ENCODE peak calls at places on chromosomes 12 and 14, in eight cellular contexts. One of them, this sample, is unnamed.

GRCh38 chr14:69398053-69398817 is at the start of the genes ERH and SLC39A9:
- DNase-seq in astrocyte: peak; percentile 95
- DNase-seq in dorsolateral prefrontal cortex: peak; percentile 98
- DNase-seq in neural crest cell: peak; percentile 82
- DNase-seq in IMR-90: peak; percentile 97
- DNase-seq in CD8-positive, alpha-beta T cell: peak; percentile 87
- DNase-seq in progenitor cell of endocrine pancreas: peak; percentile 77
- DNase-seq in foreskin keratinocyte: peak; percentile 98
- DNase-seq in this sample: peak; percentile 95

GRCh38 chr12:1594045-1594294 is 411 bp downstream of the FBXL14 start:
- DNase-seq in astrocyte: no peak
- DNase-seq in dorsolateral prefrontal cortex: no peak
- DNase-seq in neural crest cell: no peak
- DNase-seq in IMR-90: no peak
- DNase-seq in CD8-positive, alpha-beta T cell: no peak
- DNase-seq in progenitor cell of endocrine pancreas: peak; percentile 48
- DNase-seq in foreskin keratinocyte: peak; percentile 40
- DNase-seq in this sample: no peak

GRCh38 chr12:49777800-49778748 is 36.7 kb downstream of the TMBIM6 start:
- DNase-seq in astrocyte: peak; percentile 6
- DNase-seq in dorsolateral prefrontal cortex: no peak
- DNase-seq in neural crest cell: peak; percentile 57
- DNase-seq in IMR-90: peak; percentile 16
- DNase-seq in CD8-positive, alpha-beta T cell: peak; percentile 53
- DNase-seq in progenitor cell of endocrine pancreas: peak; percentile 71
- DNase-seq in foreskin keratinocyte: peak; percentile 33
- DNase-seq in this sample: no peak

GRCh38 chr12:106893451-106893850 is 62.3 kb upstream of the TMEM263 start:
- DNase-seq in astrocyte: peak; percentile 28
- DNase-seq in dorsolateral prefrontal cortex: no peak
- DNase-seq in neural crest cell: no peak
- DNase-seq in IMR-90: peak; percentile 46
- DNase-seq in CD8-positive, alpha-beta T cell: no peak
- DNase-seq in progenitor cell of endocrine pancreas: no peak
- DNase-seq in foreskin keratinocyte: no peak
- DNase-seq in this sample: no peak

GRCh38 chr12:94099191-94099983 is 49.0 kb upstream of the PLXNC1 start:
- DNase-seq in astrocyte: peak; percentile 91
- DNase-seq in dorsolateral prefrontal cortex: no peak
- DNase-seq in neural crest cell: no peak
- DNase-seq in IMR-90: peak; percentile 81
- DNase-seq in CD8-positive, alpha-beta T cell: no peak
- DNase-seq in progenitor cell of endocrine pancreas: no peak
- DNase-seq in foreskin keratinocyte: peak; percentile 94
- DNase-seq in this sample: no peak

GRCh38 chr14:25037032-25037431 is 12.9 kb downstream of the STXBP6 start:
- DNase-seq in astrocyte: no peak
- DNase-seq in dorsolateral prefrontal cortex: no peak
- DNase-seq in neural crest cell: no peak
- DNase-seq in IMR-90: no peak
- DNase-seq in CD8-positive, alpha-beta T cell: no peak
- DNase-seq in progenitor cell of endocrine pancreas: no peak
- DNase-seq in foreskin keratinocyte: no peak
- DNase-seq in this sample: no peak

GRCh38 chr14:68471029-68471963 is 321.6 kb downstream of the ZFP36L1 start:
- DNase-seq in astrocyte: no peak
- DNase-seq in dorsolateral prefrontal cortex: no peak
- DNase-seq in neural crest cell: peak; percentile 11
- DNase-seq in IMR-90: no peak
- DNase-seq in CD8-positive, alpha-beta T cell: no peak
- DNase-seq in progenitor cell of endocrine pancreas: no peak
- DNase-seq in foreskin keratinocyte: no peak
- DNase-seq in this sample: no peak

GRCh38 chr14:40318211-40318719 is 886.0 kb upstream of the FBXO33 start:
- DNase-seq in astrocyte: no peak
- DNase-seq in dorsolateral prefrontal cortex: no peak
- DNase-seq in neural crest cell: no peak
- DNase-seq in IMR-90: no peak
- DNase-seq in CD8-positive, alpha-beta T cell: no peak
- DNase-seq in progenitor cell of endocrine pancreas: no peak
- DNase-seq in foreskin keratinocyte: no peak
- DNase-seq in this sample: no peak

GRCh38 chr12:111173391-111174282 is 195.3 kb downstream of the PHETA1 start:
- DNase-seq in astrocyte: no peak
- DNase-seq in dorsolateral prefrontal cortex: no peak
- DNase-seq in neural crest cell: no peak
- DNase-seq in IMR-90: no peak
- DNase-seq in CD8-positive, alpha-beta T cell: no peak
- DNase-seq in progenitor cell of endocrine pancreas: no peak
- DNase-seq in foreskin keratinocyte: no peak
- DNase-seq in this sample: no peak

GRCh38 chr12:30828686-30829085 is 73.9 kb upstream of the CAPRIN2 start:
- DNase-seq in astrocyte: peak; percentile 65
- DNase-seq in dorsolateral prefrontal cortex: no peak
- DNase-seq in neural crest cell: no peak
- DNase-seq in IMR-90: no peak
- DNase-seq in CD8-positive, alpha-beta T cell: no peak
- DNase-seq in progenitor cell of endocrine pancreas: peak; percentile 0
- DNase-seq in foreskin keratinocyte: no peak
- DNase-seq in this sample: no peak

GRCh38 chr12:121400332-121401139 is 618 bp downstream of the RNF34 start:
- DNase-seq in astrocyte: peak; percentile 32
- DNase-seq in dorsolateral prefrontal cortex: no peak
- DNase-seq in neural crest cell: peak; percentile 25
- DNase-seq in IMR-90: peak; percentile 47
- DNase-seq in CD8-positive, alpha-beta T cell: peak; percentile 25
- DNase-seq in progenitor cell of endocrine pancreas: no peak
- DNase-seq in foreskin keratinocyte: peak; percentile 68
- DNase-seq in this sample: peak; percentile 26

GRCh38 chr12:81207173-81207572 is 129.3 kb downstream of the ACSS3 start:
- DNase-seq in astrocyte: no peak
- DNase-seq in dorsolateral prefrontal cortex: no peak
- DNase-seq in neural crest cell: no peak
- DNase-seq in IMR-90: no peak
- DNase-seq in CD8-positive, alpha-beta T cell: no peak
- DNase-seq in progenitor cell of endocrine pancreas: no peak
- DNase-seq in foreskin keratinocyte: no peak
- DNase-seq in this sample: no peak

GRCh38 chr14:64659366-64659765 is 44.9 kb upstream of the PLEKHG3 start:
- DNase-seq in astrocyte: no peak
- DNase-seq in dorsolateral prefrontal cortex: no peak
- DNase-seq in neural crest cell: no peak
- DNase-seq in IMR-90: no peak
- DNase-seq in CD8-positive, alpha-beta T cell: no peak
- DNase-seq in progenitor cell of endocrine pancreas: no peak
- DNase-seq in foreskin keratinocyte: no peak
- DNase-seq in this sample: no peak

GRCh38 chr12:108131035-108131434 is 1.9 kb downstream of the WSCD2 start:
- DNase-seq in astrocyte: no peak
- DNase-seq in dorsolateral prefrontal cortex: no peak
- DNase-seq in neural crest cell: no peak
- DNase-seq in IMR-90: no peak
- DNase-seq in CD8-positive, alpha-beta T cell: no peak
- DNase-seq in progenitor cell of endocrine pancreas: no peak
- DNase-seq in foreskin keratinocyte: no peak
- DNase-seq in this sample: no peak

GRCh38 chr14:50882932-50883826 is 11.3 kb downstream of the ABHD12B start:
- DNase-seq in astrocyte: no peak
- DNase-seq in dorsolateral prefrontal cortex: no peak
- DNase-seq in neural crest cell: no peak
- DNase-seq in IMR-90: no peak
- DNase-seq in CD8-positive, alpha-beta T cell: no peak
- DNase-seq in progenitor cell of endocrine pancreas: no peak
- DNase-seq in foreskin keratinocyte: no peak
- DNase-seq in this sample: no peak

GRCh38 chr14:51652168-51653095 is 722 bp downstream of the FRMD6 start:
- DNase-seq in astrocyte: no peak
- DNase-seq in dorsolateral prefrontal cortex: peak; percentile 48
- DNase-seq in neural crest cell: no peak
- DNase-seq in IMR-90: no peak
- DNase-seq in CD8-positive, alpha-beta T cell: peak; percentile 2
- DNase-seq in progenitor cell of endocrine pancreas: peak; percentile 42
- DNase-seq in foreskin keratinocyte: no peak
- DNase-seq in this sample: no peak

GRCh38 chr14:89409961-89410360 is 7.1 kb downstream of the FOXN3 start:
- DNase-seq in astrocyte: no peak
- DNase-seq in dorsolateral prefrontal cortex: no peak
- DNase-seq in neural crest cell: no peak
- DNase-seq in IMR-90: no peak
- DNase-seq in CD8-positive, alpha-beta T cell: no peak
- DNase-seq in progenitor cell of endocrine pancreas: no peak
- DNase-seq in foreskin keratinocyte: no peak
- DNase-seq in this sample: no peak

GRCh38 chr12:69648476-69648875 is 37.8 kb upstream of the LRRC10 start:
- DNase-seq in astrocyte: peak; percentile 96
- DNase-seq in dorsolateral prefrontal cortex: no peak
- DNase-seq in neural crest cell: no peak
- DNase-seq in IMR-90: peak; percentile 96
- DNase-seq in CD8-positive, alpha-beta T cell: no peak
- DNase-seq in progenitor cell of endocrine pancreas: no peak
- DNase-seq in foreskin keratinocyte: peak; percentile 84
- DNase-seq in this sample: no peak

GRCh38 chr12:69647178-69647577 is 36.5 kb upstream of the LRRC10 start:
- DNase-seq in astrocyte: no peak
- DNase-seq in dorsolateral prefrontal cortex: no peak
- DNase-seq in neural crest cell: no peak
- DNase-seq in IMR-90: no peak
- DNase-seq in CD8-positive, alpha-beta T cell: no peak
- DNase-seq in progenitor cell of endocrine pancreas: no peak
- DNase-seq in foreskin keratinocyte: no peak
- DNase-seq in this sample: no peak

GRCh38 chr12:69651922-69652321 is 41.2 kb upstream of the LRRC10 start:
- DNase-seq in astrocyte: no peak
- DNase-seq in dorsolateral prefrontal cortex: no peak
- DNase-seq in neural crest cell: no peak
- DNase-seq in IMR-90: no peak
- DNase-seq in CD8-positive, alpha-beta T cell: no peak
- DNase-seq in progenitor cell of endocrine pancreas: no peak
- DNase-seq in foreskin keratinocyte: no peak
- DNase-seq in this sample: no peak

GRCh38 chr12:69653703-69654102 is 43.0 kb upstream of the LRRC10 start:
- DNase-seq in astrocyte: no peak
- DNase-seq in dorsolateral prefrontal cortex: no peak
- DNase-seq in neural crest cell: no peak
- DNase-seq in IMR-90: peak; percentile 43
- DNase-seq in CD8-positive, alpha-beta T cell: no peak
- DNase-seq in progenitor cell of endocrine pancreas: no peak
- DNase-seq in foreskin keratinocyte: no peak
- DNase-seq in this sample: no peak

GRCh38 chr12:69649529-69649928 is 38.8 kb upstream of the LRRC10 start:
- DNase-seq in astrocyte: no peak
- DNase-seq in dorsolateral prefrontal cortex: no peak
- DNase-seq in neural crest cell: no peak
- DNase-seq in IMR-90: no peak
- DNase-seq in CD8-positive, alpha-beta T cell: no peak
- DNase-seq in progenitor cell of endocrine pancreas: no peak
- DNase-seq in foreskin keratinocyte: no peak
- DNase-seq in this sample: no peak
- TF ChIP-seq CTCF in astrocyte: no peak
- TF ChIP-seq CTCF in dorsolateral prefrontal cortex: no peak
- TF ChIP-seq CTCF in neural crest cell: no peak
- TF ChIP-seq CTCF in IMR-90: no peak
- TF ChIP-seq CTCF in CD8-positive, alpha-beta T cell: no peak
- TF ChIP-seq CTCF in progenitor cell of endocrine pancreas: no peak
- TF ChIP-seq CTCF in foreskin keratinocyte: no peak
- TF ChIP-seq CTCF in this sample: no peak

GRCh38 chr12:28704477-28705169 is 444.5 kb upstream of the FAR2 start:
- DNase-seq in astrocyte: peak; percentile 47
- DNase-seq in dorsolateral prefrontal cortex: no peak
- DNase-seq in neural crest cell: no peak
- DNase-seq in IMR-90: peak; percentile 16
- DNase-seq in CD8-positive, alpha-beta T cell: no peak
- DNase-seq in progenitor cell of endocrine pancreas: no peak
- DNase-seq in foreskin keratinocyte: peak; percentile 73
- DNase-seq in this sample: no peak

GRCh38 chr12:28698541-28698940 is 450.5 kb upstream of the FAR2 start:
- DNase-seq in astrocyte: no peak
- DNase-seq in dorsolateral prefrontal cortex: no peak
- DNase-seq in neural crest cell: no peak
- DNase-seq in IMR-90: no peak
- DNase-seq in CD8-positive, alpha-beta T cell: no peak
- DNase-seq in progenitor cell of endocrine pancreas: no peak
- DNase-seq in foreskin keratinocyte: no peak
- DNase-seq in this sample: no peak

GRCh38 chr12:28699029-28699428 is 450.0 kb upstream of the FAR2 start:
- DNase-seq in astrocyte: no peak
- DNase-seq in dorsolateral prefrontal cortex: no peak
- DNase-seq in neural crest cell: no peak
- DNase-seq in IMR-90: no peak
- DNase-seq in CD8-positive, alpha-beta T cell: no peak
- DNase-seq in progenitor cell of endocrine pancreas: no peak
- DNase-seq in foreskin keratinocyte: no peak
- DNase-seq in this sample: no peak

GRCh38 chr12:28700161-28700560 is 448.9 kb upstream of the FAR2 start:
- DNase-seq in astrocyte: no peak
- DNase-seq in dorsolateral prefrontal cortex: no peak
- DNase-seq in neural crest cell: no peak
- DNase-seq in IMR-90: no peak
- DNase-seq in CD8-positive, alpha-beta T cell: no peak
- DNase-seq in progenitor cell of endocrine pancreas: no peak
- DNase-seq in foreskin keratinocyte: no peak
- DNase-seq in this sample: no peak
- TF ChIP-seq CTCF in astrocyte: no peak
- TF ChIP-seq CTCF in dorsolateral prefrontal cortex: no peak
- TF ChIP-seq CTCF in neural crest cell: no peak
- TF ChIP-seq CTCF in IMR-90: no peak
- TF ChIP-seq CTCF in CD8-positive, alpha-beta T cell: no peak
- TF ChIP-seq CTCF in progenitor cell of endocrine pancreas: no peak
- TF ChIP-seq CTCF in foreskin keratinocyte: no peak
- TF ChIP-seq CTCF in this sample: no peak

GRCh38 chr14:74573421-74574091 is 38.5 kb downstream of the LTBP2 start:
- DNase-seq in astrocyte: peak; percentile 79
- DNase-seq in dorsolateral prefrontal cortex: no peak
- DNase-seq in neural crest cell: no peak
- DNase-seq in IMR-90: no peak
- DNase-seq in CD8-positive, alpha-beta T cell: no peak
- DNase-seq in progenitor cell of endocrine pancreas: no peak
- DNase-seq in foreskin keratinocyte: peak; percentile 65
- DNase-seq in this sample: no peak
- TF ChIP-seq CTCF in astrocyte: no peak
- TF ChIP-seq CTCF in dorsolateral prefrontal cortex: no peak
- TF ChIP-seq CTCF in neural crest cell: peak; percentile 49
- TF ChIP-seq CTCF in IMR-90: no peak
- TF ChIP-seq CTCF in CD8-positive, alpha-beta T cell: no peak
- TF ChIP-seq CTCF in progenitor cell of endocrine pancreas: peak; percentile 54
- TF ChIP-seq CTCF in foreskin keratinocyte: peak; percentile 47
- TF ChIP-seq CTCF in this sample: no peak

DNA sequence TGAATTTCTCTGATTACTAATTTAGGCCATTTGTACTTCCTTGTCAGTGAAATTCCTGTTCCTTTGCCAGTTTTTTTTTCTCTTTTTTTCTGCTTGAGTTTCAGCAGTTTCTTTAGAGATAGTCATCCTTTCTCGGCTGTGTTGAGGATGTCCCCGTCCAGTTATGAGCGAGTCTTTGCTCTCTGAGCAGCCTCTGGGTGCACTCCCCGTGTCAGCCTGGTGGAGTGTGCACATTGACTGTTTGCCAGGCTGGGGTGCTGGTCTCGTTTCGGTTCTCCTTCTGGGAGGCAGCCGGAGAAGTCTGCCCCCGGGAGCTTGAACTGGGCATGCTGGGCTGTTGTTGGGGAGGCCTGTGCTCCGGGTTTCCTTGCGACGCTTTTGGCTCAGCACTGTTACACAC is 3.0 kb downstream of the PACS2 start:
- DNase-seq in astrocyte: peak; percentile 49
- DNase-seq in dorsolateral prefrontal cortex: no peak
- DNase-seq in neural crest cell: no peak
- DNase-seq in IMR-90: peak; percentile 53
- DNase-seq in CD8-positive, alpha-beta T cell: no peak
- DNase-seq in progenitor cell of endocrine pancreas: no peak
- DNase-seq in foreskin keratinocyte: no peak
- DNase-seq in this sample: no peak
- TF ChIP-seq CTCF in astrocyte: no peak
- TF ChIP-seq CTCF in dorsolateral prefrontal cortex: no peak
- TF ChIP-seq CTCF in neural crest cell: no peak
- TF ChIP-seq CTCF in IMR-90: peak; percentile 11
- TF ChIP-seq CTCF in CD8-positive, alpha-beta T cell: no peak
- TF ChIP-seq CTCF in progenitor cell of endocrine pancreas: no peak
- TF ChIP-seq CTCF in foreskin keratinocyte: no peak
- TF ChIP-seq CTCF in this sample: no peak

This sample was measured in omental fat pad.